ENCODE peak calls at places on chromosomes 11 and 22, in nine cellular contexts. One of them, this sample, is unnamed.

GRCh38 chr11:2690596-2691354 is 9.0 kb downstream of the KCNQ1OT1 start:
- DNase-seq in heart left ventricle: no peak
- DNase-seq in psoas muscle: peak
- DNase-seq in right lobe of liver: peak
- DNase-seq in Panc1: no peak
- DNase-seq in AG10803: no peak
- DNase-seq in AG09309: no peak
- DNase-seq in sigmoid colon: peak
- DNase-seq in SK-N-SH: no peak
- DNase-seq in this sample: no peak

GRCh38 chr11:66113132-66113856 is 43.2 kb downstream of the PACS1 start:
- DNase-seq in SK-N-SH: no peak
- DNase-seq in AG10803: peak
- DNase-seq in AG09309: no peak
- DNase-seq in Panc1: peak
- DNase-seq in heart left ventricle: no peak
- DNase-seq in sigmoid colon: no peak
- DNase-seq in psoas muscle: no peak
- DNase-seq in right lobe of liver: no peak
- DNase-seq in this sample: peak

GRCh38 chr22:25402501-25403283 is 161.8 kb upstream of the GRK3 start:
- DNase-seq in heart left ventricle: peak
- DNase-seq in AG09309: no peak
- DNase-seq in Panc1: no peak
- DNase-seq in right lobe of liver: peak
- DNase-seq in SK-N-SH: no peak
- DNase-seq in AG10803: peak
- DNase-seq in psoas muscle: no peak
- DNase-seq in sigmoid colon: peak
- DNase-seq in this sample: no peak

GRCh38 chr11:3222003-3222855 is 3.6 kb upstream of the MRGPRG start:
- DNase-seq in right lobe of liver: peak
- DNase-seq in AG09309: no peak
- DNase-seq in sigmoid colon: peak
- DNase-seq in heart left ventricle: no peak
- DNase-seq in AG10803: no peak
- DNase-seq in psoas muscle: no peak
- DNase-seq in Panc1: no peak
- DNase-seq in SK-N-SH: peak
- DNase-seq in this sample: no peak

GRCh38 chr11:102478660-102479245 is 26.2 kb upstream of the TMEM123 start:
- DNase-seq in psoas muscle: no peak
- DNase-seq in heart left ventricle: no peak
- DNase-seq in AG09309: no peak
- DNase-seq in AG10803: peak
- DNase-seq in SK-N-SH: no peak
- DNase-seq in right lobe of liver: no peak
- DNase-seq in Panc1: no peak
- DNase-seq in sigmoid colon: no peak
- DNase-seq in this sample: no peak

GRCh38 chr11:29173660-29174062 is 843.2 kb downstream of the KCNA4 start:
- DNase-seq in AG09309: no peak
- DNase-seq in SK-N-SH: no peak
- DNase-seq in psoas muscle: no peak
- DNase-seq in AG10803: peak
- DNase-seq in right lobe of liver: no peak
- DNase-seq in Panc1: peak
- DNase-seq in heart left ventricle: no peak
- DNase-seq in sigmoid colon: no peak
- DNase-seq in this sample: peak

GRCh38 chr11:125886997-125887372 is 483 bp upstream of the HYLS1 start:
- DNase-seq in AG09309: no peak
- DNase-seq in AG10803: peak
- DNase-seq in Panc1: no peak
- DNase-seq in right lobe of liver: peak
- DNase-seq in sigmoid colon: peak
- DNase-seq in heart left ventricle: peak
- DNase-seq in psoas muscle: peak
- DNase-seq in SK-N-SH: no peak
- DNase-seq in this sample: no peak

GRCh38 chr11:87628161-87628560 is 547.1 kb downstream of the RAB38 start:
- DNase-seq in AG09309: no peak
- DNase-seq in Panc1: no peak
- DNase-seq in SK-N-SH: no peak
- DNase-seq in sigmoid colon: no peak
- DNase-seq in psoas muscle: no peak
- DNase-seq in AG10803: no peak
- DNase-seq in heart left ventricle: no peak
- DNase-seq in right lobe of liver: no peak
- DNase-seq in this sample: no peak

GRCh38 chr11:69040581-69041260 is 8.0 kb upstream of the TPCN2 start:
- DNase-seq in psoas muscle: no peak
- DNase-seq in AG09309: peak
- DNase-seq in SK-N-SH: no peak
- DNase-seq in Panc1: no peak
- DNase-seq in sigmoid colon: no peak
- DNase-seq in AG10803: peak
- DNase-seq in right lobe of liver: no peak
- DNase-seq in heart left ventricle: no peak
- DNase-seq in this sample: peak

GRCh38 chr11:101176381-101176780 is 46.8 kb upstream of the PGR start:
- DNase-seq in sigmoid colon: no peak
- DNase-seq in psoas muscle: no peak
- DNase-seq in SK-N-SH: no peak
- DNase-seq in AG09309: no peak
- DNase-seq in right lobe of liver: no peak
- DNase-seq in heart left ventricle: no peak
- DNase-seq in Panc1: no peak
- DNase-seq in AG10803: no peak
- DNase-seq in this sample: no peak

GRCh38 chr11:58787903-58788302 is 56.2 kb upstream of the GLYAT start:
- DNase-seq in psoas muscle: no peak
- DNase-seq in AG10803: no peak
- DNase-seq in AG09309: no peak
- DNase-seq in SK-N-SH: no peak
- DNase-seq in sigmoid colon: no peak
- DNase-seq in right lobe of liver: no peak
- DNase-seq in heart left ventricle: no peak
- DNase-seq in Panc1: no peak
- DNase-seq in this sample: no peak

GRCh38 chr22:38032681-38033521 is 24.3 kb upstream of the PICK1 start:
- DNase-seq in heart left ventricle: no peak
- DNase-seq in AG09309: peak
- DNase-seq in AG10803: peak
- DNase-seq in psoas muscle: no peak
- DNase-seq in sigmoid colon: peak
- DNase-seq in SK-N-SH: no peak
- DNase-seq in Panc1: no peak
- DNase-seq in right lobe of liver: no peak
- DNase-seq in this sample: peak

GRCh38 chr22:46386312-46386711 is 50.8 kb downstream of the TRMU start:
- DNase-seq in SK-N-SH: no peak
- DNase-seq in AG09309: no peak
- DNase-seq in sigmoid colon: no peak
- DNase-seq in AG10803: no peak
- DNase-seq in right lobe of liver: no peak
- DNase-seq in Panc1: no peak
- DNase-seq in heart left ventricle: no peak
- DNase-seq in psoas muscle: no peak
- DNase-seq in this sample: no peak
- TF ChIP-seq CTCF in SK-N-SH: peak
- TF ChIP-seq CTCF in AG09309: no peak
- TF ChIP-seq CTCF in sigmoid colon: no peak
- TF ChIP-seq CTCF in AG10803: no peak
- TF ChIP-seq CTCF in right lobe of liver: no peak
- TF ChIP-seq CTCF in Panc1: no peak
- TF ChIP-seq CTCF in heart left ventricle: no peak
- TF ChIP-seq CTCF in psoas muscle: no peak
- TF ChIP-seq CTCF in this sample: no peak

DNA sequence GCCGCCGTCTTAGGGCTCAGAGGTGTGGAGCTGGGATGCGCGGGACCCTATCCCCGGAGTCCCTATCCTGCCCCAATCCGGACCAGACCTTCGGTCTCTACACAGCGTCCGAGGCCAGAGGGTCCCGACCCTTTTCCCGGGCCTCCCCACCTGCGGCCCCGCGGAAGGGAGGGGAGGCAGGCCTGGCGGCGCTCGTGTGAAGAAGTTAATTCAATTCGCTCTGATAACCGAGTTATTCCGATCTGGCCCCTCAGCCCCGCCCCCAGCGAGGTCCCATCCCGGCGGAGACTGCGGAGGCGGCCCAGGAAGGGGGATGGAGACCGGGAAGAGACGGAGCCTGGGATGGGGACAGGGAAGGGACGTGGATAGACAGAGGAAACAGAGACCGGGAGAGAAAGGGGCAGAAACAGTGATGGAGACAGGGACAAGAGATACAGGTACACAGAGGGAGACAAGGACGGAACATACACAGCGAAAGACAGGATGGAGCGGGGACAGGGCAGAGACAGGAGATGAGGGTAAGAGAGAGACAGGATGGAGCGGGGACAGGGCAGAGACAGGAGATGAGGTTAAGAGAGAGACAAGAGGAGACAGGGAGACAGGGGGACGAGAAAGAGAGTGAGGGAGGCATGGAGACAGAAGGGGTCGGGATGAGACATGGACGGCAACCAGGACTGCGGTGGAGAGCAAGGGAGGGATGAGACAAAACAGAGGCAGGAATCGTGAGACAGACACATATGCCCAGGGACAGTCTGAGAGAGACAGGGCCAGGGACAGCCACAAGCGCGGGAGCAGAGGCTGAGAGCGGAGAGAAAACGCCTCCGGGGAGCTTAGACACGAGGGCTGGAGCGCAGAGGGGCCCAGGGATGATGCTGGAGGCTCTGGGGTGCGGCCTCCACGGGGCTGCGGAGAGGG is 598 bp upstream of the PHOX2A start:
- DNase-seq in right lobe of liver: no peak
- DNase-seq in AG09309: no peak
- DNase-seq in psoas muscle: no peak
- DNase-seq in sigmoid colon: no peak
- DNase-seq in heart left ventricle: no peak
- DNase-seq in Panc1: no peak
- DNase-seq in AG10803: no peak
- DNase-seq in SK-N-SH: peak
- DNase-seq in this sample: no peak
- H3K4me3 ChIP-seq in right lobe of liver: no peak
- H3K4me3 ChIP-seq in AG09309: no peak
- H3K4me3 ChIP-seq in psoas muscle: peak
- H3K4me3 ChIP-seq in sigmoid colon: peak
- H3K4me3 ChIP-seq in heart left ventricle: peak
- H3K4me3 ChIP-seq in Panc1: no peak
- H3K4me3 ChIP-seq in AG10803: no peak
- H3K4me3 ChIP-seq in SK-N-SH: peak
- H3K4me3 ChIP-seq in this sample: no peak

GRCh38 chr22:49753276-49753884 is 74.3 kb downstream of the BRD1 start:
- DNase-seq in AG09309: no peak
- DNase-seq in Panc1: no peak
- DNase-seq in sigmoid colon: no peak
- DNase-seq in SK-N-SH: peak
- DNase-seq in psoas muscle: no peak
- DNase-seq in AG10803: no peak
- DNase-seq in right lobe of liver: no peak
- DNase-seq in heart left ventricle: no peak
- DNase-seq in this sample: no peak

GRCh38 chr22:49753961-49754673 is 73.6 kb downstream of the BRD1 start:
- DNase-seq in sigmoid colon: peak
- DNase-seq in SK-N-SH: peak
- DNase-seq in AG10803: no peak
- DNase-seq in AG09309: no peak
- DNase-seq in right lobe of liver: no peak
- DNase-seq in Panc1: no peak
- DNase-seq in heart left ventricle: no peak
- DNase-seq in psoas muscle: peak
- DNase-seq in this sample: no peak

GRCh38 chr22:49756656-49757055 is 71.0 kb downstream of the BRD1 start:
- DNase-seq in heart left ventricle: no peak
- DNase-seq in sigmoid colon: peak
- DNase-seq in right lobe of liver: no peak
- DNase-seq in AG09309: no peak
- DNase-seq in AG10803: no peak
- DNase-seq in psoas muscle: peak
- DNase-seq in SK-N-SH: no peak
- DNase-seq in Panc1: no peak
- DNase-seq in this sample: no peak

GRCh38 chr22:49756201-49756600 is 71.5 kb downstream of the BRD1 start:
- DNase-seq in SK-N-SH: no peak
- DNase-seq in sigmoid colon: peak
- DNase-seq in psoas muscle: no peak
- DNase-seq in AG09309: no peak
- DNase-seq in Panc1: no peak
- DNase-seq in AG10803: no peak
- DNase-seq in heart left ventricle: no peak
- DNase-seq in right lobe of liver: no peak
- DNase-seq in this sample: no peak

GRCh38 chr22:49754674-49755590 is 72.7 kb downstream of the BRD1 start:
- DNase-seq in AG09309: no peak
- DNase-seq in sigmoid colon: peak
- DNase-seq in Panc1: no peak
- DNase-seq in SK-N-SH: peak
- DNase-seq in right lobe of liver: no peak
- DNase-seq in heart left ventricle: no peak
- DNase-seq in psoas muscle: peak
- DNase-seq in AG10803: no peak
- DNase-seq in this sample: no peak
- TF ChIP-seq CTCF in AG09309: no peak
- TF ChIP-seq CTCF in sigmoid colon: no peak
- TF ChIP-seq CTCF in Panc1: no peak
- TF ChIP-seq CTCF in SK-N-SH: no peak
- TF ChIP-seq CTCF in right lobe of liver: no peak
- TF ChIP-seq CTCF in heart left ventricle: no peak
- TF ChIP-seq CTCF in psoas muscle: no peak
- TF ChIP-seq CTCF in AG10803: no peak
- TF ChIP-seq CTCF in this sample: no peak

GRCh38 chr22:22420580-22420979 is 88.0 kb downstream of the ZNF280B start:
- DNase-seq in heart left ventricle: no peak
- DNase-seq in psoas muscle: no peak
- DNase-seq in SK-N-SH: no peak
- DNase-seq in AG09309: no peak
- DNase-seq in sigmoid colon: no peak
- DNase-seq in Panc1: no peak
- DNase-seq in AG10803: no peak
- DNase-seq in right lobe of liver: no peak
- DNase-seq in this sample: no peak

GRCh38 chr22:22418163-22418549 is 90.4 kb downstream of the ZNF280B start:
- DNase-seq in Panc1: no peak
- DNase-seq in psoas muscle: no peak
- DNase-seq in AG10803: no peak
- DNase-seq in right lobe of liver: no peak
- DNase-seq in sigmoid colon: no peak
- DNase-seq in heart left ventricle: no peak
- DNase-seq in AG09309: no peak
- DNase-seq in SK-N-SH: no peak
- DNase-seq in this sample: no peak

GRCh38 chr22:22418957-22419356 is 89.6 kb downstream of the ZNF280B start:
- DNase-seq in sigmoid colon: no peak
- DNase-seq in AG10803: no peak
- DNase-seq in right lobe of liver: no peak
- DNase-seq in SK-N-SH: no peak
- DNase-seq in heart left ventricle: no peak
- DNase-seq in AG09309: no peak
- DNase-seq in psoas muscle: no peak
- DNase-seq in Panc1: no peak
- DNase-seq in this sample: no peak

GRCh38 chr22:22414266-22414665 is 94.3 kb downstream of the ZNF280B start:
- DNase-seq in right lobe of liver: no peak
- DNase-seq in SK-N-SH: no peak
- DNase-seq in sigmoid colon: no peak
- DNase-seq in Panc1: no peak
- DNase-seq in AG10803: no peak
- DNase-seq in heart left ventricle: no peak
- DNase-seq in AG09309: no peak
- DNase-seq in psoas muscle: no peak
- DNase-seq in this sample: no peak

GRCh38 chr22:22417495-22418162 is 90.9 kb downstream of the ZNF280B start:
- DNase-seq in sigmoid colon: no peak
- DNase-seq in Panc1: no peak
- DNase-seq in AG10803: no peak
- DNase-seq in AG09309: no peak
- DNase-seq in psoas muscle: no peak
- DNase-seq in SK-N-SH: no peak
- DNase-seq in heart left ventricle: no peak
- DNase-seq in right lobe of liver: no peak
- DNase-seq in this sample: no peak
- H3K4me3 ChIP-seq in sigmoid colon: no peak
- H3K4me3 ChIP-seq in Panc1: no peak
- H3K4me3 ChIP-seq in AG10803: no peak
- H3K4me3 ChIP-seq in AG09309: no peak
- H3K4me3 ChIP-seq in psoas muscle: no peak
- H3K4me3 ChIP-seq in SK-N-SH: no peak
- H3K4me3 ChIP-seq in heart left ventricle: no peak
- H3K4me3 ChIP-seq in right lobe of liver: no peak
- H3K4me3 ChIP-seq in this sample: no peak

This sample was measured in HFF-Myc.